ENCODE peak calls at places on chromosomes 1 and 21, in eight cellular contexts. One of them, this sample, is unnamed.

GRCh38 chr1:162902372-162902771 is 41.4 kb upstream of the CCDC190 start:
- DNase-seq in naive thymus-derived CD4-positive, alpha-beta T cell: no peak
- DNase-seq in AG08395: peak; percentile 49
- DNase-seq in H4: no peak
- DNase-seq in WTC11: no peak
- DNase-seq in Right ventricle myocardium inferior: no peak
- DNase-seq in 8988T: no peak
- DNase-seq in NT2/D1: no peak
- DNase-seq in this sample: no peak

GRCh38 chr1:98044071-98044697 is 123.3 kb upstream of the DPYD start:
- DNase-seq in naive thymus-derived CD4-positive, alpha-beta T cell: no peak
- DNase-seq in AG08395: no peak
- DNase-seq in H4: no peak
- DNase-seq in WTC11: no peak
- DNase-seq in Right ventricle myocardium inferior: no peak
- DNase-seq in 8988T: no peak
- DNase-seq in NT2/D1: no peak
- DNase-seq in this sample: no peak

GRCh38 chr1:25991937-25992688 is 5.8 kb downstream of the PAFAH2 start:
- DNase-seq in naive thymus-derived CD4-positive, alpha-beta T cell: no peak
- DNase-seq in AG08395: no peak
- DNase-seq in H4: no peak
- DNase-seq in WTC11: no peak
- DNase-seq in Right ventricle myocardium inferior: no peak
- DNase-seq in 8988T: no peak
- DNase-seq in NT2/D1: no peak
- DNase-seq in this sample: no peak

GRCh38 chr21:33022828-33023573 is 2.7 kb upstream of the OLIG2 start:
- DNase-seq in naive thymus-derived CD4-positive, alpha-beta T cell: no peak
- DNase-seq in AG08395: no peak
- DNase-seq in H4: no peak
- DNase-seq in WTC11: no peak
- DNase-seq in Right ventricle myocardium inferior: no peak
- DNase-seq in 8988T: no peak
- DNase-seq in NT2/D1: no peak
- DNase-seq in this sample: no peak

GRCh38 chr1:213661346-213661745 is 326.4 kb upstream of the PROX1 start:
- DNase-seq in naive thymus-derived CD4-positive, alpha-beta T cell: no peak
- DNase-seq in AG08395: no peak
- DNase-seq in H4: no peak
- DNase-seq in WTC11: no peak
- DNase-seq in Right ventricle myocardium inferior: no peak
- DNase-seq in 8988T: no peak
- DNase-seq in NT2/D1: no peak
- DNase-seq in this sample: no peak

GRCh38 chr1:244226440-244226839 is 175.4 kb downstream of the ZBTB18 start:
- DNase-seq in naive thymus-derived CD4-positive, alpha-beta T cell: no peak
- DNase-seq in AG08395: no peak
- DNase-seq in H4: no peak
- DNase-seq in WTC11: no peak
- DNase-seq in Right ventricle myocardium inferior: no peak
- DNase-seq in 8988T: no peak
- DNase-seq in NT2/D1: no peak
- DNase-seq in this sample: no peak

GRCh38 chr21:15722591-15723324 is 7.0 kb upstream of the USP25 start:
- DNase-seq in naive thymus-derived CD4-positive, alpha-beta T cell: no peak
- DNase-seq in AG08395: no peak
- DNase-seq in H4: no peak
- DNase-seq in WTC11: no peak
- DNase-seq in Right ventricle myocardium inferior: no peak
- DNase-seq in 8988T: no peak
- DNase-seq in NT2/D1: no peak
- DNase-seq in this sample: no peak

GRCh38 chr1:7650801-7651200 is 120.3 kb upstream of the VAMP3 start:
- DNase-seq in naive thymus-derived CD4-positive, alpha-beta T cell: no peak
- DNase-seq in AG08395: no peak
- DNase-seq in H4: no peak
- DNase-seq in WTC11: no peak
- DNase-seq in Right ventricle myocardium inferior: peak; percentile 39
- DNase-seq in 8988T: no peak
- DNase-seq in NT2/D1: no peak
- DNase-seq in this sample: no peak

GRCh38 chr1:231395051-231395995 is 26.8 kb downstream of the EGLN1 start:
- DNase-seq in naive thymus-derived CD4-positive, alpha-beta T cell: no peak
- DNase-seq in AG08395: peak; percentile 93
- DNase-seq in H4: peak; percentile 77
- DNase-seq in WTC11: no peak
- DNase-seq in Right ventricle myocardium inferior: peak; percentile 5
- DNase-seq in 8988T: no peak
- DNase-seq in NT2/D1: no peak
- DNase-seq in this sample: no peak

GRCh38 chr1:30868833-30869435 is 39.6 kb downstream of the SDC3 start:
- DNase-seq in naive thymus-derived CD4-positive, alpha-beta T cell: no peak
- DNase-seq in AG08395: no peak
- DNase-seq in H4: no peak
- DNase-seq in WTC11: no peak
- DNase-seq in Right ventricle myocardium inferior: no peak
- DNase-seq in 8988T: no peak
- DNase-seq in NT2/D1: no peak
- DNase-seq in this sample: peak; percentile 8

GRCh38 chr1:25031966-25032667 is 102.0 kb upstream of the RUNX3 start:
- DNase-seq in naive thymus-derived CD4-positive, alpha-beta T cell: peak; percentile 86
- DNase-seq in AG08395: no peak
- DNase-seq in H4: no peak
- DNase-seq in WTC11: no peak
- DNase-seq in Right ventricle myocardium inferior: no peak
- DNase-seq in 8988T: no peak
- DNase-seq in NT2/D1: no peak
- DNase-seq in this sample: peak; percentile 66

GRCh38 chr1:117534995-117535467 is 70.8 kb upstream of the TENT5C start:
- DNase-seq in naive thymus-derived CD4-positive, alpha-beta T cell: peak; percentile 57
- DNase-seq in AG08395: peak; percentile 59
- DNase-seq in H4: peak; percentile 23
- DNase-seq in WTC11: peak; percentile 64
- DNase-seq in Right ventricle myocardium inferior: no peak
- DNase-seq in 8988T: no peak
- DNase-seq in NT2/D1: peak; percentile 91
- DNase-seq in this sample: peak; percentile 54

GRCh38 chr1:243343970-243344749 is 88.3 kb downstream of the SDCCAG8 start:
- DNase-seq in naive thymus-derived CD4-positive, alpha-beta T cell: peak; percentile 22
- DNase-seq in AG08395: peak; percentile 44
- DNase-seq in H4: peak; percentile 42
- DNase-seq in WTC11: no peak
- DNase-seq in Right ventricle myocardium inferior: no peak
- DNase-seq in 8988T: no peak
- DNase-seq in NT2/D1: peak; percentile 46
- DNase-seq in this sample: no peak

GRCh38 chr1:200907611-200908097 is 13.0 kb downstream of the INAVA start:
- DNase-seq in naive thymus-derived CD4-positive, alpha-beta T cell: no peak
- DNase-seq in AG08395: no peak
- DNase-seq in H4: no peak
- DNase-seq in WTC11: no peak
- DNase-seq in Right ventricle myocardium inferior: no peak
- DNase-seq in 8988T: no peak
- DNase-seq in NT2/D1: no peak
- DNase-seq in this sample: no peak

GRCh38 chr1:213138892-213139291 is 87.9 kb downstream of the RPS6KC1 start:
- DNase-seq in naive thymus-derived CD4-positive, alpha-beta T cell: no peak
- DNase-seq in AG08395: no peak
- DNase-seq in H4: no peak
- DNase-seq in WTC11: no peak
- DNase-seq in Right ventricle myocardium inferior: no peak
- DNase-seq in 8988T: no peak
- DNase-seq in NT2/D1: no peak
- DNase-seq in this sample: no peak

GRCh38 chr1:58870298-58870676 is 86.4 kb upstream of the JUN start:
- DNase-seq in naive thymus-derived CD4-positive, alpha-beta T cell: no peak
- DNase-seq in AG08395: no peak
- DNase-seq in H4: no peak
- DNase-seq in WTC11: no peak
- DNase-seq in Right ventricle myocardium inferior: no peak
- DNase-seq in 8988T: no peak
- DNase-seq in NT2/D1: no peak
- DNase-seq in this sample: no peak

GRCh38 chr1:162846256-162847212 is 14.4 kb downstream of the CCDC190 start:
- DNase-seq in naive thymus-derived CD4-positive, alpha-beta T cell: no peak
- DNase-seq in AG08395: no peak
- DNase-seq in H4: peak; percentile 93
- DNase-seq in WTC11: no peak
- DNase-seq in Right ventricle myocardium inferior: no peak
- DNase-seq in 8988T: no peak
- DNase-seq in NT2/D1: no peak
- DNase-seq in this sample: no peak

GRCh38 chr1:227769047-227769446 is 33.8 kb downstream of the SNAP47 start:
- DNase-seq in naive thymus-derived CD4-positive, alpha-beta T cell: no peak
- DNase-seq in AG08395: no peak
- DNase-seq in H4: no peak
- DNase-seq in WTC11: no peak
- DNase-seq in Right ventricle myocardium inferior: no peak
- DNase-seq in 8988T: no peak
- DNase-seq in NT2/D1: no peak
- DNase-seq in this sample: no peak

GRCh38 chr1:21706151-21706835 is 37.1 kb upstream of the RAP1GAP start:
- DNase-seq in naive thymus-derived CD4-positive, alpha-beta T cell: no peak
- DNase-seq in AG08395: peak; percentile 25
- DNase-seq in H4: peak; percentile 19
- DNase-seq in WTC11: peak; percentile 31
- DNase-seq in Right ventricle myocardium inferior: no peak
- DNase-seq in 8988T: no peak
- DNase-seq in NT2/D1: peak; percentile 42
- DNase-seq in this sample: no peak

GRCh38 chr1:161083743-161084084 is 5.6 kb downstream of the NECTIN4 start:
- DNase-seq in naive thymus-derived CD4-positive, alpha-beta T cell: no peak
- DNase-seq in AG08395: no peak
- DNase-seq in H4: no peak
- DNase-seq in WTC11: no peak
- DNase-seq in Right ventricle myocardium inferior: no peak
- DNase-seq in 8988T: no peak
- DNase-seq in NT2/D1: no peak
- DNase-seq in this sample: no peak

GRCh38 chr1:67570473-67571143 is 114.4 kb upstream of the GADD45A start:
- DNase-seq in naive thymus-derived CD4-positive, alpha-beta T cell: no peak
- DNase-seq in AG08395: peak; percentile 89
- DNase-seq in H4: peak; percentile 63
- DNase-seq in WTC11: no peak
- DNase-seq in Right ventricle myocardium inferior: no peak
- DNase-seq in 8988T: peak; percentile 14
- DNase-seq in NT2/D1: no peak
- DNase-seq in this sample: no peak

GRCh38 chr1:65762081-65762862 is 30.4 kb upstream of the PDE4B start:
- DNase-seq in naive thymus-derived CD4-positive, alpha-beta T cell: no peak
- DNase-seq in AG08395: peak; percentile 42
- DNase-seq in H4: peak; percentile 21
- DNase-seq in WTC11: peak; percentile 15
- DNase-seq in Right ventricle myocardium inferior: no peak
- DNase-seq in 8988T: no peak
- DNase-seq in NT2/D1: no peak
- DNase-seq in this sample: no peak